ENCODE peak calls at places on chromosomes 11 and 22, in eight cellular contexts. B is CD8-positive, alpha-beta T cell; H is A549; K is Peyer's patch; S is endodermal cell; N is lower lobe of right lung; F is CD8-positive, alpha-beta memory T cell; C is IMR-90. V is an unnamed sample. For H3K4me1, the result is how much of the 10 kb centered on the place peaks cover.

GRCh38 chr22:40714514-40714966 is 35.3 kb downstream of the MCHR1 start:
- DNase-seq in B (no peak), H (no peak), K (no peak), S (peak), N (no peak), F (no peak), C (peak), V (no peak)

GRCh38 chr11:29019960-29020683 is 911.9 kb downstream of the METTL15 start:
- DNase-seq in B (no peak), H (peak), K (no peak), S (peak), N (no peak), F (no peak), C (peak), V (peak)

GRCh38 chr11:95608093-95608492 is 181.5 kb downstream of the FAM76B start:
- DNase-seq in B (no peak), H (no peak), K (no peak), S (no peak), N (no peak), F (no peak), C (no peak), V (no peak)

GRCh38 chr11:115221461-115222069 is 282.6 kb downstream of the CADM1 start:
- DNase-seq in B (no peak), H (no peak), K (no peak), S (peak), N (no peak), F (no peak), C (no peak), V (no peak)

GRCh38 chr11:106956887-106957505 is 61.3 kb downstream of the GUCY1A2 start:
- DNase-seq in B (no peak), H (no peak), K (no peak), S (peak), N (no peak), F (no peak), C (no peak), V (no peak)

GRCh38 chr22:44085743-44086741 is 61.9 kb downstream of the PARVB start:
- DNase-seq in B (no peak), H (peak), K (peak), S (peak), N (peak), F (no peak), C (peak), V (no peak)

GRCh38 chr11:69881467-69882269 is 62.5 kb upstream of the FGF3 start:
- DNase-seq in B (no peak), H (no peak), K (no peak), S (peak), N (peak), F (no peak), C (no peak), V (no peak)

GRCh38 chr11:87743002-87743401 is 432.2 kb downstream of the RAB38 start:
- DNase-seq in B (no peak), H (no peak), K (no peak), S (peak), N (no peak), F (no peak), C (no peak), V (no peak)

GRCh38 chr11:121445071-121445768 is 6.9 kb upstream of the SORL1 start:
- DNase-seq in B (no peak), H (no peak), K (no peak), S (no peak), N (no peak), F (no peak), C (no peak), V (no peak)

GRCh38 chr22:41920271-41920976 is 5.5 kb upstream of the SHISA8 start:
- DNase-seq in B (no peak), H (no peak), K (peak), S (no peak), N (no peak), F (no peak), C (no peak), V (no peak)

GRCh38 chr22:31929126-31929928 is 15.0 kb upstream of the YWHAH start:
- DNase-seq in B (no peak), H (no peak), K (no peak), S (no peak), N (no peak), F (no peak), C (peak), V (no peak)

GRCh38 chr11:71452354-71453020 is 516 bp upstream of the NADSYN1 start:
- DNase-seq in B (peak), H (no peak), K (peak), S (no peak), N (peak), F (peak), C (peak), V (no peak)

GRCh38 chr22:46974631-46975585 is 212.5 kb downstream of the TBC1D22A start:
- DNase-seq in B (no peak), H (no peak), K (no peak), S (no peak), N (no peak), F (no peak), C (no peak), V (no peak)

GRCh38 chr22:35348026-35348590 is 32.8 kb upstream of the HMOX1 start:
- DNase-seq in B (no peak), H (no peak), K (no peak), S (no peak), N (no peak), F (no peak), C (no peak), V (no peak)

GRCh38 chr11:47889714-47890441 is 41.7 kb upstream of the NUP160 start:
- DNase-seq in B (no peak), H (no peak), K (no peak), S (no peak), N (no peak), F (no peak), C (no peak), V (no peak)

GRCh38 chr11:24478718-24479117 is 18.1 kb upstream of the LUZP2 start:
- DNase-seq in B (no peak), H (no peak), K (no peak), S (no peak), N (no peak), F (no peak), C (peak), V (no peak)

GRCh38 chr11:43558056-43558455 is 122.5 kb upstream of the HSD17B12 start:
- DNase-seq in B (no peak), H (no peak), K (no peak), S (no peak), N (no peak), F (no peak), C (no peak), V (no peak)

GRCh38 chr22:47623056-47623739 is 860.7 kb downstream of the TBC1D22A start:
- DNase-seq in B (no peak), H (no peak), K (no peak), S (no peak), N (no peak), F (no peak), C (no peak), V (peak)

GRCh38 chr11:134376150-134376921 is 35.7 kb downstream of the B3GAT1 start:
- DNase-seq in B (no peak), H (no peak), K (no peak), S (no peak), N (peak), F (no peak), C (no peak), V (no peak)

GRCh38 chr11:68013611-68014156 is 3.6 kb downstream of the ALDH3B1 start:
- DNase-seq in B (no peak), H (no peak), K (no peak), S (no peak), N (no peak), F (no peak), C (no peak), V (no peak)
- H3K4me1 ChIP-seq in B (under half), H (half or more), K (under half), S (under half), N (half or more), F (under half), C (under half), V (half or more)

DNA sequence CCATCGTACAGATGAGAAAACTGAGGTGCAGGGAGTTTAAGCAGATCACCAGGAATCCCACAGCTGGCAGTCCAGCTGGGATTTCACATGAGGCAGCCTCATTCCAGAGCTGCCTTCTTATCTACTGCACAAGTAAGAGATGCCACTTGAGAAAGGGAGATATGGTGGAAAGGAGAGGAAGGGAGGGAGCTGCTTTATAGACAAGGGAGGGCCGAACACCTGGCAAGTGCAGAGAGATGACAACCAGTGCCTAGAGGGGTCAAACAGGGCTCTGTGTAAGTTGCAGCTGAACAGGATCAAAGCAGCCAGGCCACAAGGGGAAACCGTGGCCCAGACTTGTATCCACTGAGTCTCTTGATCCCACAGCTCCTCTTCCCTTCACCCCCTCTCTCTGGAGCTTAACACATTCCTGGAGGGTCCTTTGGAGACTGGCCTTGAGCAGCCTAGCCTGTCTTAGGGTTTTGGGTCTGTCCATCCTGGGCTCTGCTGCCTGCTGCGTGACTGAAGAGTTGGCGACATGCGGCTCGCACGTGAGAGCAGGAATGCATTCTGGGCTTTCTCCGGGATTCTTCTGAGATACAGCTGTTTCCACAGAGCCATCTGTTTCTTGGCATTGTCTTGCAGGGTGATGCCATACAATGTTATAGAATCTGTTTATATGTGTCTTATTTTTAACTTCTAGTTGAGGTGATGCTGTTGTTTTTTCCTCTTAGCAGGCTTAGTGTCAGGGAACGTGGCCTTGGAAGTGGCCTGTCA is 268.5 kb upstream of the SYN3 start:
- DNase-seq in B (no peak), H (no peak), K (no peak), S (no peak), N (no peak), F (no peak), C (no peak), V (no peak)
- H3K4me3 ChIP-seq in B (no peak), H (no peak), K (no peak), S (no peak), N (no peak), F (no peak), C (no peak), V (no peak)

GRCh38 chr22:39247379-39247778 is 2.6 kb upstream of the PDGFB start:
- DNase-seq in B (no peak), H (no peak), K (no peak), S (no peak), N (no peak), F (no peak), C (no peak), V (no peak)

GRCh38 chr22:39248254-39248653 is 3.5 kb upstream of the PDGFB start:
- DNase-seq in B (no peak), H (no peak), K (no peak), S (no peak), N (no peak), F (no peak), C (no peak), V (no peak)

GRCh38 chr22:39250131-39250530 is 5.3 kb upstream of the PDGFB start:
- DNase-seq in B (no peak), H (no peak), K (no peak), S (no peak), N (no peak), F (no peak), C (no peak), V (no peak)

GRCh38 chr22:39250838-39251237 is 6.1 kb upstream of the PDGFB start:
- DNase-seq in B (no peak), H (no peak), K (no peak), S (no peak), N (no peak), F (no peak), C (no peak), V (no peak)

DNA sequence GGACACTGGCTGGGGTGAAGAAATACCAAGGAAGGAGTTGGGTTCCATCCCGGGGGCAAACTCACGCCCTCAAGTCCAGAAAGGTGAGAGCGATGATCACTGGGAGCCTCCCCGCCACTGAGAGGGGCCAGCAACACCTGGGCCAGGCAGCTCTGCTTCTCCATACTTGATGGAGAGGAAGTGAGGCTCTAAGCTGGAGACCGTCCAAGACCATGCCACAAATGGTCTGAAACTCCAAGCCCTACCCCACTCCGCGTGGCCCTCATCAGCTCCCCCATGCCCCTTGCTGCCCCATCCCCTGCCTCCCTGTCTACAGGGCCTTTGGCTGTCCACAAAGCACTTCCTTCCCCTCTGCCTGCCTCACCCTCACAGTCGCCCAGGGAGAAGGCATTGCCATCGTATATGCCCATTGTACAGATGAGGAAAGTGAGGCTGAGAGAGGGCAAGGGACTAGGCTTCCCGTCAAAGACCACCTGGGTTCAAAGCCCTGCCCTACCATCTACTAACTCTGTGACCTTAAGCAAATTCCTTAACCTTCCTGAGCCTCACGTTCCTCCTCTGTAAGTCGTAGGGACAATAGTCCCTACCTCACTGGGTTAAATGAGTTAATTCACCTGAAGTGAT is 4.4 kb upstream of the PDGFB start:
- DNase-seq in B (no peak), H (no peak), K (no peak), S (no peak), N (no peak), F (no peak), C (no peak), V (no peak)
- H3K4me1 ChIP-seq in B (under half), H (under half), K (under half), S (under half), N (half or more), F (under half), C (under half), V (under half)

DNA sequence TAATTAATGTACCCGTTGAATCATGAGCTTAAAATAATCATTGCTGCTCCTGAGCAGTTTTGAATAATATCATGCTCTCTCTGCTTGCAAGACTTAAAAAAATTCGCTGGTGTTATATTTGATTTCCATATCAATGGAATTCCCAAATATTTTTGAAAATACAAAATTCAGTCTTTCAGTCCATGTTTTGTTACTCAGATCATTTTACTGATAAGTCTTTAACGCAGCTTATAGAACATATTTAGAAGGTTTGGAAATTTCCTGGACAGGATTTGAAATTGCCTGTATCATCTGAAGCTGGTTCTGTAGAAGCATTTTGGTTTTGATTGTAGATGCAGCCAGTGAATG is 1.9 kb downstream of the BMAL1 start:
- DNase-seq in B (no peak), H (no peak), K (no peak), S (no peak), N (no peak), F (no peak), C (no peak), V (no peak)
- H3K4me3 ChIP-seq in B (no peak), H (peak), K (peak), S (no peak), N (peak), F (peak), C (no peak), V (no peak)

DNA sequence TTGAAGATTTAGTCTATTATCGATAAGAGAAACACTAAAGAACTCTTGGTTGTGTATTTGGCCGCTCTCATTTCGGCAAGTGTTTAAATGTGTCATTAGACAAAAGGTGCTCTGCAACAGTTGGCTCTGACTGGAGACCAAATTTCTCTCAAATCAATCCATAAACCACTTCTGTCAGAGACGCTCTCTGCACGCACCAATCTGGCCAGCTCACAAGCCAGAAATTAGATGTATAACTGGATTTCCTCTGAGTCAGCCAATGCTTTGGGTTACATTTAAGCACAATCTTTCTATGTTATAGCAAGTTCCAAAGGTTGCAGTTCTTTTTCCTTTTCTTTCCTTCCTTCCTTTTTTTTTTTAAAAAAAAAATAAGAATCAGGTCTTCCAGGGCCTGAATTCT is 17.6 kb upstream of the PARVA start:
- DNase-seq in B (no peak), H (no peak), K (no peak), S (no peak), N (no peak), F (no peak), C (peak), V (no peak)
- H3K4me1 ChIP-seq in B (half or more), H (under half), K (under half), S (under half), N (under half), F (half or more), C (under half), V (under half)

GRCh38 chr11:34146411-34146810 is 41.0 kb downstream of the NAT10 start:
- DNase-seq in B (no peak), H (no peak), K (no peak), S (no peak), N (peak), F (no peak), C (no peak), V (no peak)
- H3K4me3 ChIP-seq in B (no peak), H (no peak), K (no peak), S (no peak), N (no peak), F (no peak), C (no peak), V (no peak)

V was measured in SJSA1.